ENCODE peak calls at places on chromosomes 5 and 9, in five cellular contexts. One of them, this sample, is unnamed. For H3K4me1 and H3K9me3, the result is how much of the 10 kb centered on the place peaks cover.

GRCh38 chr5:148807845-148808244 is 18.6 kb upstream of the ADRB2 start:
- DNase-seq in A549: no peak
- DNase-seq in GM23248: no peak
- DNase-seq in left ventricle myocardium inferior: no peak
- DNase-seq in right cardiac atrium: no peak
- DNase-seq in this sample: no peak

GRCh38 chr9:6239048-6239461 is 23.4 kb downstream of the IL33 start:
- DNase-seq in A549: no peak
- DNase-seq in GM23248: no peak
- DNase-seq in left ventricle myocardium inferior: no peak
- DNase-seq in right cardiac atrium: no peak
- DNase-seq in this sample: no peak

GRCh38 chr5:167105951-167106350 is 1185.5 kb upstream of the WWC1 start:
- DNase-seq in A549: no peak
- DNase-seq in GM23248: no peak
- DNase-seq in left ventricle myocardium inferior: no peak
- DNase-seq in right cardiac atrium: no peak
- DNase-seq in this sample: no peak

GRCh38 chr5:44565872-44566271 is 176.7 kb upstream of the FGF10 start:
- DNase-seq in A549: no peak
- DNase-seq in GM23248: peak
- DNase-seq in left ventricle myocardium inferior: no peak
- DNase-seq in right cardiac atrium: no peak
- DNase-seq in this sample: no peak

GRCh38 chr9:32954642-32955041 is 46.8 kb downstream of the APTX start:
- DNase-seq in A549: no peak
- DNase-seq in GM23248: peak
- DNase-seq in left ventricle myocardium inferior: no peak
- DNase-seq in right cardiac atrium: no peak
- DNase-seq in this sample: no peak

GRCh38 chr5:169592937-169593650 is 9.5 kb downstream of the SPDL1 start:
- DNase-seq in A549: peak
- DNase-seq in GM23248: peak
- DNase-seq in left ventricle myocardium inferior: no peak
- DNase-seq in right cardiac atrium: no peak
- DNase-seq in this sample: no peak

GRCh38 chr5:142385194-142385593 is 60.4 kb upstream of the SPRY4 start:
- DNase-seq in A549: no peak
- DNase-seq in GM23248: peak
- DNase-seq in left ventricle myocardium inferior: no peak
- DNase-seq in right cardiac atrium: no peak
- DNase-seq in this sample: no peak

GRCh38 chr5:143061161-143061945 is 291.2 kb downstream of the ARHGAP26 start:
- DNase-seq in A549: no peak
- DNase-seq in GM23248: peak
- DNase-seq in left ventricle myocardium inferior: no peak
- DNase-seq in right cardiac atrium: no peak
- DNase-seq in this sample: no peak

GRCh38 chr5:55151923-55152842 is 7.8 kb upstream of the GPX8 start:
- DNase-seq in A549: no peak
- DNase-seq in GM23248: peak
- DNase-seq in left ventricle myocardium inferior: no peak
- DNase-seq in right cardiac atrium: no peak
- DNase-seq in this sample: no peak

GRCh38 chr5:79069488-79070001 is at the start of the genes BHMT2 and DMGDH:
- DNase-seq in A549: no peak
- DNase-seq in GM23248: peak
- DNase-seq in left ventricle myocardium inferior: peak
- DNase-seq in right cardiac atrium: peak
- DNase-seq in this sample: peak

GRCh38 chr5:60102961-60103683 is 209.6 kb upstream of the PDE4D start:
- DNase-seq in A549: peak
- DNase-seq in GM23248: peak
- DNase-seq in left ventricle myocardium inferior: no peak
- DNase-seq in right cardiac atrium: no peak
- DNase-seq in this sample: no peak

GRCh38 chr5:138177936-138178515 is 404 bp downstream of the BRD8 start:
- DNase-seq in A549: peak
- DNase-seq in GM23248: peak
- DNase-seq in left ventricle myocardium inferior: peak
- DNase-seq in right cardiac atrium: peak
- DNase-seq in this sample: peak

GRCh38 chr9:18610956-18611355 is 137.0 kb downstream of the ADAMTSL1 start:
- DNase-seq in A549: no peak
- DNase-seq in GM23248: no peak
- DNase-seq in left ventricle myocardium inferior: no peak
- DNase-seq in right cardiac atrium: no peak
- DNase-seq in this sample: no peak

DNA sequence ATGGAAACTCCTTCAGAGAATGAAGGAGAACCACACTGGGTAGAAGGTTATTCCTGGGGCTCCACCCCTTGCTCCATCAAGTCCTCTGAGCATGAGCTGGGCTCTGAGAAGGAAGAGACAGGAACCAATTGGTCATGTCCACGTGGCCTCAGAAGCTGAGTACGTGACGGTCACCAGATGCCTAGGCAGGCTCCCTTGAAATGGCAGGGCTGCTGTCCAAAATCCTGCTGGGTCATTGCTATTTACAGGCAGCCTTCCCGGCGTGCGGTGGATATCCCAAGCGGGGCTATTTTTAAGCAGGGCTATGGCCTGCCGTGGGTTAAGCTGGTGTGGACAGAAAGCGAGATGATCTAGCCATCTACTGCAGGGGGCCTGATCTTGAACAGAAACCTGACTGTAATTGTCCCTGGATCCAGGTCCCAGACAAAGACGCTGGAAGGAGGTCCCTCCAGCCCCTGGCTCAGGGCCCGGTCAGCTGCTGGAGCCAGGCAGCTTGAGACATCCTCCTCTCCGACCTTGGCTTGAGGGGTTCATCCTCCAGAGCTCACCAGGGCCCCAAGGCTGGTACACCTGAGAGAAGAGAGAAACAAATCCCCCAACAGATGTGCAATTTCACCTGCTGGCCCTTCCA is 558 bp upstream of the CKMT2 start:
- DNase-seq in A549: no peak
- DNase-seq in GM23248: peak
- DNase-seq in left ventricle myocardium inferior: peak
- DNase-seq in right cardiac atrium: peak
- DNase-seq in this sample: peak
- H3K4me3 ChIP-seq in A549: no peak
- H3K4me3 ChIP-seq in GM23248: no peak
- H3K4me3 ChIP-seq in left ventricle myocardium inferior: peak
- H3K4me3 ChIP-seq in right cardiac atrium: peak
- H3K4me3 ChIP-seq in this sample: peak

DNA sequence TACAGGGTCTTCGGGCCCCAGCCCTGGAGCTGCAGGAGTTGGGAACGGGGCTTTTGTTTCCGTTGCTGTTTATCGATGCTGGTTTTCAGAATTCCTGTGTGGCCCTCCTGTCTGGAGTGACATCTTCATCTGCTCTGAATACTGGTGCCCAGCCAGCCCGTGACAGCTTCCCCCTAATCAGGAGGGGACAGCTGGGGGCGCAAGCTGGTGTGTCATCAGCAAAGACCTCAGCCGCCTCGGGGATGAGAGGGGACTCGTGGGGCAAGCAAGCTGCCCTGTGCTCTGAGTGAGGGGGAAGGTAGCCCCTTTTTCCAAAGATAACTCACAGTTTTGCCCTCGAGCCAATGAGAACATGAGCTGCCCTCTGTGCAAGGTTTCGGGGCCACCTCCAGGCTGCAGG is 110.7 kb downstream of the RXRA start:
- DNase-seq in A549: no peak
- DNase-seq in GM23248: no peak
- DNase-seq in left ventricle myocardium inferior: no peak
- DNase-seq in right cardiac atrium: no peak
- DNase-seq in this sample: no peak
- H3K4me1 ChIP-seq in A549: under half
- H3K4me1 ChIP-seq in GM23248: under half
- H3K4me1 ChIP-seq in left ventricle myocardium inferior: half or more
- H3K4me1 ChIP-seq in right cardiac atrium: under half
- H3K4me1 ChIP-seq in this sample: under half

GRCh38 chr5:158496624-158497023 is 603.1 kb downstream of the EBF1 start:
- DNase-seq in A549: no peak
- DNase-seq in GM23248: no peak
- DNase-seq in left ventricle myocardium inferior: no peak
- DNase-seq in right cardiac atrium: no peak
- DNase-seq in this sample: no peak
- H3K9me3 ChIP-seq in A549: under half
- H3K9me3 ChIP-seq in GM23248: under half
- H3K9me3 ChIP-seq in left ventricle myocardium inferior: under half
- H3K9me3 ChIP-seq in right cardiac atrium: under half
- H3K9me3 ChIP-seq in this sample: under half

DNA sequence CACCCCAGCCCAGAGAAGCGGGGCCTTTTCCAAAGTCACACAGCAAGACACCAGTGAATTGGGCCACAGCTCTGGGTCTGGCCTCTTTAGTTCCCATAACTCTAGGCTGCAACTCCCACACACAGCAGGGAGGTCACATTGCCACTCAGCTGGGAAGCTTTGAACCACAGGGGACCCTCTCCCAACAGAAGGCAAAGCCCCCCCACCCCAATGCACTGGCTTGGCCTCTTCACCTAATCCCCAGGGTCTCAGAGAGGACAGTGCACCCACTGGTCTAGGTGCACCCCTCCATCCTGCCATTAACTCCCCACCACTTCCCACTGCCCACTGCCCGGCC is 156.7 kb upstream of the IER5L start:
- DNase-seq in A549: no peak
- DNase-seq in GM23248: no peak
- DNase-seq in left ventricle myocardium inferior: no peak
- DNase-seq in right cardiac atrium: no peak
- DNase-seq in this sample: no peak
- H3K4me3 ChIP-seq in A549: peak
- H3K4me3 ChIP-seq in GM23248: peak
- H3K4me3 ChIP-seq in left ventricle myocardium inferior: peak
- H3K4me3 ChIP-seq in right cardiac atrium: no peak
- H3K4me3 ChIP-seq in this sample: peak

GRCh38 chr9:120872775-120873502 is 4.0 kb downstream of the PHF19 start:
- DNase-seq in A549: no peak
- DNase-seq in GM23248: no peak
- DNase-seq in left ventricle myocardium inferior: no peak
- DNase-seq in right cardiac atrium: no peak
- DNase-seq in this sample: no peak
- H3K4me1 ChIP-seq in A549: under half
- H3K4me1 ChIP-seq in GM23248: under half
- H3K4me1 ChIP-seq in left ventricle myocardium inferior: under half
- H3K4me1 ChIP-seq in right cardiac atrium: under half
- H3K4me1 ChIP-seq in this sample: under half

GRCh38 chr9:97314503-97314902 is 7.0 kb downstream of the CCDC180 start:
- DNase-seq in A549: no peak
- DNase-seq in GM23248: no peak
- DNase-seq in left ventricle myocardium inferior: no peak
- DNase-seq in right cardiac atrium: no peak
- DNase-seq in this sample: no peak
- H3K9me3 ChIP-seq in A549: under half
- H3K9me3 ChIP-seq in GM23248: under half
- H3K9me3 ChIP-seq in left ventricle myocardium inferior: under half
- H3K9me3 ChIP-seq in right cardiac atrium: under half
- H3K9me3 ChIP-seq in this sample: under half

GRCh38 chr5:173293817-173294672 is 34.2 kb downstream of the STC2 start:
- DNase-seq in A549: peak
- DNase-seq in GM23248: peak
- DNase-seq in left ventricle myocardium inferior: peak
- DNase-seq in right cardiac atrium: peak
- DNase-seq in this sample: peak
- H3K4me3 ChIP-seq in A549: peak
- H3K4me3 ChIP-seq in GM23248: peak
- H3K4me3 ChIP-seq in left ventricle myocardium inferior: peak
- H3K4me3 ChIP-seq in right cardiac atrium: no peak
- H3K4me3 ChIP-seq in this sample: peak

GRCh38 chr9:111913159-111913558 is 16.5 kb downstream of the UGCG start:
- DNase-seq in A549: no peak
- DNase-seq in GM23248: no peak
- DNase-seq in left ventricle myocardium inferior: no peak
- DNase-seq in right cardiac atrium: no peak
- DNase-seq in this sample: no peak
- H3K4me1 ChIP-seq in A549: under half
- H3K4me1 ChIP-seq in GM23248: half or more
- H3K4me1 ChIP-seq in left ventricle myocardium inferior: half or more
- H3K4me1 ChIP-seq in right cardiac atrium: under half
- H3K4me1 ChIP-seq in this sample: half or more

DNA sequence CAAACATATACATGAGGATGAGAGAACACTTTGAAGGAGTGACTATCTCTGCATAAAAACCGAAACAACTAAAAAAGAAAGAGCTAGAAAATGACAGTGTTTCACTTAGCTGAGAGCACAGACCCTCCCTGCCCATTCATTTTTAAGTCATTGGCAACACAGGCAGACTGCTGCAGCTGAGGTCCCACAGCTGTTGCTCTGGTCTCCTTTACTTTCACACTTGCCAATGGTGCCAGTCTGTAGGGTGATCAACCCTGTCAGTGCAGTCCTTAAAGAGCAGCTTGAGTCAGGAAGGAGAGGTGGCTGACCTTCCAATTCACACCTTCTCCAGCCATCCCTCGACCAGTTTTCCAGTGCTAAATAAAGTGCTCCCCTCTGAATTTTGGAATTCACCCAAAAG is 508.3 kb upstream of the CCNG1 start:
- DNase-seq in A549: no peak
- DNase-seq in GM23248: no peak
- DNase-seq in left ventricle myocardium inferior: no peak
- DNase-seq in right cardiac atrium: no peak
- DNase-seq in this sample: no peak
- H3K9me3 ChIP-seq in A549: under half
- H3K9me3 ChIP-seq in GM23248: under half
- H3K9me3 ChIP-seq in left ventricle myocardium inferior: under half
- H3K9me3 ChIP-seq in right cardiac atrium: under half
- H3K9me3 ChIP-seq in this sample: under half

This sample was measured in heart right ventricle.